ENCODE peak calls at places on chromosomes 3 and 15, in ten cellular contexts. E is H7; W is GM23248; I is neuronal stem cell; B is astrocyte of the cerebellum; L is effector memory CD4-positive, alpha-beta T cell; M is cardiac fibroblast; Q is astrocyte of the spinal cord; T is uterus; Y is adrenal gland. Z is an unnamed sample.

GRCh38 chr15:55221090-55222011 is 24.6 kb upstream of the RSL24D1 start:
- DNase-seq in E (no peak), W (peak), I (no peak), B (peak), L (no peak), M (peak), Q (peak), T (peak), Y (no peak), Z (no peak)

GRCh38 chr15:28184166-28184565 is 85.1 kb upstream of the OCA2 start:
- DNase-seq in E (no peak), W (peak), I (no peak), B (peak), L (no peak), M (peak), Q (peak), T (no peak), Y (no peak), Z (no peak)

GRCh38 chr3:15665510-15666150 is 64.1 kb downstream of the BTD start:
- DNase-seq in E (no peak), W (peak), I (no peak), B (no peak), L (no peak), M (no peak), Q (peak), T (no peak), Y (no peak), Z (no peak)

GRCh38 chr15:89395996-89396395 is 61.4 kb upstream of the POLG start:
- DNase-seq in E (no peak), W (no peak), I (no peak), B (no peak), L (no peak), M (no peak), Q (no peak), T (no peak), Y (no peak), Z (no peak)

GRCh38 chr3:191743283-191743682 is 282.3 kb downstream of the PYDC2 start:
- DNase-seq in E (no peak), W (no peak), I (no peak), B (no peak), L (no peak), M (no peak), Q (no peak), T (no peak), Y (no peak), Z (no peak)

GRCh38 chr3:65975031-65975430 is 63.7 kb downstream of the MAGI1 start:
- DNase-seq in E (no peak), W (no peak), I (no peak), B (no peak), L (no peak), M (no peak), Q (no peak), T (no peak), Y (no peak), Z (no peak)

GRCh38 chr15:64314456-64314855 is 41.5 kb downstream of the CSNK1G1 start:
- DNase-seq in E (no peak), W (no peak), I (no peak), B (peak), L (no peak), M (no peak), Q (no peak), T (no peak), Y (no peak), Z (no peak)

GRCh38 chr15:48336940-48337339 is 5.7 kb downstream of the DUT start:
- DNase-seq in E (peak), W (peak), I (peak), B (no peak), L (no peak), M (no peak), Q (no peak), T (no peak), Y (no peak), Z (no peak)

GRCh38 chr15:33234019-33234418 is 39.5 kb upstream of the FMN1 start:
- DNase-seq in E (no peak), W (peak), I (peak), B (peak), L (no peak), M (peak), Q (peak), T (no peak), Y (no peak), Z (no peak)

GRCh38 chr15:101795455-101795854 is 7.9 kb upstream of the OR4F6 start:
- DNase-seq in E (no peak), W (peak), I (no peak), B (no peak), L (no peak), M (peak), Q (peak), T (no peak), Y (no peak), Z (no peak)

GRCh38 chr3:13233487-13234154 is 160.4 kb upstream of the IQSEC1 start:
- DNase-seq in E (peak), W (no peak), I (no peak), B (no peak), L (no peak), M (no peak), Q (no peak), T (no peak), Y (no peak), Z (no peak)

GRCh38 chr15:75712668-75713337 is at the start of gene CSPG4:
- DNase-seq in E (peak), W (peak), I (no peak), B (no peak), L (no peak), M (peak), Q (peak), T (peak), Y (no peak), Z (no peak)

GRCh38 chr3:127177226-127177625 is 15.7 kb upstream of the PRR23E start:
- DNase-seq in E (no peak), W (no peak), I (no peak), B (no peak), L (no peak), M (peak), Q (no peak), T (no peak), Y (no peak), Z (peak)

GRCh38 chr3:59817511-59817910 is 767.7 kb upstream of the CFAP20DC start:
- DNase-seq in E (no peak), W (peak), I (no peak), B (no peak), L (no peak), M (peak), Q (peak), T (no peak), Y (no peak), Z (no peak)

GRCh38 chr3:63303238-63303637 is 25.1 kb downstream of the SYNPR start:
- DNase-seq in E (no peak), W (no peak), I (no peak), B (no peak), L (no peak), M (no peak), Q (no peak), T (no peak), Y (no peak), Z (no peak)

GRCh38 chr3:183884097-183884436 is 613 bp downstream of the PARL start:
- DNase-seq in E (no peak), W (no peak), I (no peak), B (no peak), L (no peak), M (peak), Q (no peak), T (no peak), Y (no peak), Z (no peak)

GRCh38 chr3:29683306-29683993 is 402.6 kb downstream of the RBMS3 start:
- DNase-seq in E (no peak), W (peak), I (no peak), B (no peak), L (no peak), M (peak), Q (peak), T (no peak), Y (peak), Z (no peak)

GRCh38 chr3:194095464-194095863 is 40.5 kb upstream of the HES1 start:
- DNase-seq in E (no peak), W (no peak), I (no peak), B (no peak), L (no peak), M (no peak), Q (no peak), T (peak), Y (peak), Z (peak)

GRCh38 chr15:70262591-70263274 is 165.0 kb upstream of the TLE3 start:
- DNase-seq in E (peak), W (no peak), I (no peak), B (no peak), L (no peak), M (no peak), Q (no peak), T (no peak), Y (no peak), Z (no peak)

GRCh38 chr3:113556556-113557335 is 24.4 kb downstream of the SIDT1 start:
- DNase-seq in E (no peak), W (no peak), I (no peak), B (no peak), L (no peak), M (no peak), Q (no peak), T (no peak), Y (no peak), Z (peak)

GRCh38 chr3:154666542-154666941 is 236.6 kb upstream of the GPR149 start:
- DNase-seq in E (no peak), W (no peak), I (no peak), B (no peak), L (no peak), M (no peak), Q (no peak), T (no peak), Y (no peak), Z (no peak)

GRCh38 chr15:62447742-62448141 is 282.7 kb upstream of the C2CD4B start:
- DNase-seq in E (no peak), W (no peak), I (no peak), B (no peak), L (no peak), M (no peak), Q (no peak), T (no peak), Y (no peak), Z (no peak)

GRCh38 chr15:44882499-44882968 is 74.0 kb upstream of the TERB2 start:
- DNase-seq in E (no peak), W (no peak), I (no peak), B (no peak), L (no peak), M (no peak), Q (no peak), T (no peak), Y (no peak), Z (no peak)

GRCh38 chr15:63699391-63699790 is 102.2 kb downstream of the FBXL22 start:
- DNase-seq in E (no peak), W (peak), I (no peak), B (no peak), L (no peak), M (no peak), Q (no peak), T (no peak), Y (no peak), Z (no peak)

GRCh38 chr3:151386063-151386462 is 1.5 kb upstream of the P2RY12 start:
- DNase-seq in E (no peak), W (peak), I (no peak), B (no peak), L (no peak), M (no peak), Q (no peak), T (no peak), Y (no peak), Z (no peak)

GRCh38 chr3:151382671-151383070 is 1.9 kb downstream of the P2RY12 start:
- DNase-seq in E (no peak), W (no peak), I (no peak), B (no peak), L (no peak), M (no peak), Q (no peak), T (no peak), Y (no peak), Z (peak)

GRCh38 chr3:151383111-151383510 is 1.4 kb downstream of the P2RY12 start:
- DNase-seq in E (no peak), W (no peak), I (no peak), B (no peak), L (no peak), M (no peak), Q (no peak), T (no peak), Y (no peak), Z (no peak)

GRCh38 chr3:151384741-151385174 is at the start of gene P2RY12:
- DNase-seq in E (no peak), W (no peak), I (no peak), B (no peak), L (no peak), M (no peak), Q (no peak), T (no peak), Y (no peak), Z (no peak)

DNA sequence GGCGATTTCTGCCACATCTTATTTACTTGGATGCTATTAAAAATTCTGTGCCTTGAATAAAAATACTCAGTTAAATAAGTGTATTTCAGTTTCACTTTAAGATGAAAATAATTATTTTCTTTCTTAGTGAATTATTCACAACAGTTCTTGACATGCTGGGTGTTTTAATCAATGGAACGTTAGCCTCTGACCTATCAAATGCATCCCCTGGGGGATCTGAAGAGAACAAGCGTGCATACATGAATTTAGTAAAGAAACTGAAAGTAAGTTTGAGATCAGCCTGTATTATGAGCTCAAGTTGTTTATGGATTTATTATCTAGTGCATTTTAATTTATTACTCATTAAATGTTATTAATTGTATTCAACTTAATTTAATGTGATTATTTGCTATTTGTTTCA is 597 bp downstream of the P2RY12 start:
- DNase-seq in E (no peak), W (no peak), I (no peak), B (no peak), L (no peak), M (peak), Q (no peak), T (no peak), Y (no peak), Z (no peak)
- H3K4me3 ChIP-seq in E (no peak), W (peak), I (no peak), B (no peak), L (no peak), M (no peak), Q (no peak), T (peak), Y (no peak), Z (no peak)

GRCh38 chr15:41809526-41810220 is 18.2 kb upstream of the JMJD7 start:
- DNase-seq in E (peak), W (no peak), I (no peak), B (no peak), L (no peak), M (no peak), Q (no peak), T (no peak), Y (no peak), Z (no peak)
- H3K4me3 ChIP-seq in E (no peak), W (no peak), I (no peak), B (no peak), L (no peak), M (no peak), Q (no peak), T (no peak), Y (no peak), Z (no peak)

DNA sequence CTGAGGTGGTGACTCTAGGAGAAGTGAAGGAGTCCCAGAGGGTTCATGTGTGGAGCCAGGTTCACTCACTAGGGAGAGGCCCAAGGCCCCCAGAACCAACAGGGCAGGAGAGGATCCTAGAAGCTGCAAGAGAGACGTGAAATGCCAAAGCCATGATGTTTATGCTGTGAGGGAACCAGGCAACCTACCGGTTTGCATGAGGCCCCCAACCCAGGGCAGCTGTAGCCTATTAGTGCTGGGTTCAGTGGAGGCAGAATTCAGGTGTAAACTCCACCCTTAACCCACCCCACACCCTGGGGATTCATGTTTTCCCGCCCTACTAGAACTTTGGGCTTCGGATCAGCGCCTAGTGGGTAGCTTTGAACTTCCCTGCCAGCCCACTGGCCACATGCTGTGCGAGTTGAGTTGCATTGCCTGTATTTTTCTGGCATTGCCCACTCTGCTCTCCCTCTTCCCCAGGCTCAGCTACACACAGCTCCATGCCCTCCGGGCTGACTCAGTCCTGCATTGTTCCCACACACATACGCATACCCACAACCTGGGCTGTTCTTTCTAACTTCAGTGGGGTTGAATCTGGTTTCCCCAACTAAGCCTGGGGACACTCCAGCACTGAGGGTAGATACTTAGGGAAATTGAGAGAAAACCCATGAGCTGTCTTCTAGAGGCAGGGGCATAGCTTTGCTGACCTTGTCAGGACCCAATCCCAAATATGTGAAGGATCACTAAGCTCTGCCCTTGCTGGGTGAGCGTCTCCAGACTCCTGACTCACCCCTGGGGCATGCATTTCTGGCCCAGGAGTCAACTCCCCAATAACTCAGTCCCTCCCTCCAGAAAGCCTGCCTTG is 2.0 kb upstream of the ZBTB47 start:
- DNase-seq in E (peak), W (peak), I (no peak), B (no peak), L (no peak), M (peak), Q (peak), T (no peak), Y (peak), Z (no peak)
- H3K4me3 ChIP-seq in E (no peak), W (peak), I (no peak), B (peak), L (no peak), M (no peak), Q (no peak), T (no peak), Y (no peak), Z (no peak)

GRCh38 chr3:86104154-86104553 is 886.8 kb downstream of the VGLL3 start:
- DNase-seq in E (peak), W (no peak), I (no peak), B (no peak), L (no peak), M (no peak), Q (no peak), T (no peak), Y (no peak), Z (no peak)
- H3K4me3 ChIP-seq in E (no peak), W (no peak), I (no peak), B (no peak), L (no peak), M (no peak), Q (no peak), T (no peak), Y (no peak), Z (no peak)

GRCh38 chr3:38497026-38497425 is 886 bp downstream of the EXOG start:
- DNase-seq in E (peak), W (peak), I (no peak), B (no peak), L (no peak), M (peak), Q (no peak), T (no peak), Y (no peak), Z (no peak)
- H3K4me3 ChIP-seq in E (peak), W (peak), I (peak), B (peak), L (peak), M (peak), Q (peak), T (peak), Y (peak), Z (peak)

Z was measured in colonic mucosa.